ENCODE peak calls at places on chromosomes 2 and 18, in four cellular contexts. W, U, G and N are unnamed samples.

GRCh38 chr2:231512222-231512621 is 18.0 kb downstream of the NMUR1 start:
- DNase-seq in W (peak), U (peak), G (no peak), N (no peak)

GRCh38 chr2:70143314-70144150 is 47.3 kb downstream of the C2orf42 start:
- DNase-seq in W (peak), U (peak), G (peak), N (no peak)

GRCh38 chr2:219209236-219209635 is 2.7 kb downstream of the ZFAND2B start:
- DNase-seq in W (no peak), U (no peak), G (no peak), N (no peak)

GRCh38 chr2:238950551-238950950 is 102.7 kb downstream of the TWIST2 start:
- DNase-seq in W (peak), U (no peak), G (no peak), N (no peak)

GRCh38 chr2:1688859-1689258 is 55.5 kb downstream of the PXDN start:
- DNase-seq in W (no peak), U (no peak), G (no peak), N (no peak)

GRCh38 chr2:162153608-162154224 is 1.7 kb upstream of the GCG start:
- DNase-seq in W (no peak), U (peak), G (peak), N (peak)

GRCh38 chr2:230067990-230068657 is 600 bp downstream of the SLC16A14 start:
- DNase-seq in W (peak), U (peak), G (peak), N (peak)

GRCh38 chr18:33746261-33746660 is 168.2 kb downstream of the ASXL3 start:
- DNase-seq in W (no peak), U (no peak), G (no peak), N (no peak)

GRCh38 chr18:1078301-1078700 is 173.6 kb downstream of the ADCYAP1 start:
- DNase-seq in W (no peak), U (no peak), G (no peak), N (no peak)

GRCh38 chr2:235848055-235848454 is 320.1 kb downstream of the GBX2 start:
- DNase-seq in W (no peak), U (no peak), G (no peak), N (no peak)

GRCh38 chr2:218733615-218734021 is 23.0 kb downstream of the TTLL4 start:
- DNase-seq in W (peak), U (peak), G (no peak), N (peak)

GRCh38 chr2:111905990-111906735 is 7.8 kb downstream of the MERTK start:
- DNase-seq in W (no peak), U (no peak), G (no peak), N (no peak)

GRCh38 chr2:239263937-239264837 is 136.6 kb downstream of the HDAC4 start:
- DNase-seq in W (no peak), U (peak), G (peak), N (no peak)

GRCh38 chr2:108215794-108216211 is 24.0 kb upstream of the SULT1C3 start:
- DNase-seq in W (peak), U (peak), G (no peak), N (peak)

GRCh38 chr2:119290859-119291587 is 67.4 kb downstream of the STEAP3 start:
- DNase-seq in W (no peak), U (peak), G (peak), N (peak)

GRCh38 chr2:196725218-196725617 is 74.3 kb downstream of the GTF3C3 start:
- DNase-seq in W (no peak), U (no peak), G (no peak), N (no peak)

GRCh38 chr2:10000541-10000940 is 42.8 kb upstream of the KLF11 start:
- DNase-seq in W (peak), U (no peak), G (no peak), N (no peak)

GRCh38 chr2:179543361-179543901 is 278.8 kb upstream of the SESTD1 start:
- DNase-seq in W (no peak), U (no peak), G (no peak), N (no peak)

GRCh38 chr2:173664520-173664919 is 300.7 kb downstream of the SP3 start:
- DNase-seq in W (no peak), U (no peak), G (no peak), N (no peak)

GRCh38 chr2:71001592-71002570 is 7.2 kb upstream of the TEX261 start:
- DNase-seq in W (no peak), U (no peak), G (no peak), N (peak)

GRCh38 chr2:64963719-64964118 is 25.5 kb upstream of the SLC1A4 start:
- DNase-seq in W (no peak), U (no peak), G (no peak), N (no peak)

GRCh38 chr2:205883026-205883425 is 200.7 kb downstream of the NRP2 start:
- DNase-seq in W (no peak), U (no peak), G (no peak), N (no peak)

GRCh38 chr2:133324150-133324561 is 244.1 kb downstream of the NCKAP5 start:
- DNase-seq in W (no peak), U (peak), G (no peak), N (no peak)

GRCh38 chr2:163157891-163158511 is 319.4 kb upstream of the KCNH7 start:
- DNase-seq in W (no peak), U (peak), G (no peak), N (no peak)

GRCh38 chr2:188522517-188522916 is 230.8 kb downstream of the GULP1 start:
- DNase-seq in W (no peak), U (peak), G (no peak), N (no peak)

GRCh38 chr2:234818937-234819336 is 132.9 kb upstream of the SH3BP4 start:
- DNase-seq in W (no peak), U (no peak), G (no peak), N (no peak)

GRCh38 chr2:238868616-238869292 is 20.9 kb downstream of the TWIST2 start:
- DNase-seq in W (peak), U (peak), G (no peak), N (no peak)

GRCh38 chr2:18413794-18414396 is 146.6 kb downstream of the RDH14 start:
- DNase-seq in W (no peak), U (peak), G (no peak), N (no peak)

GRCh38 chr2:241034490-241035141 is 36.2 kb downstream of the SNED1 start:
- DNase-seq in W (no peak), U (no peak), G (no peak), N (no peak)

GRCh38 chr2:46943881-46944798 is 28.5 kb upstream of the MCFD2 start:
- DNase-seq in W (no peak), U (no peak), G (peak), N (peak)

GRCh38 chr2:216012133-216012829 is 1.1 kb downstream of the MREG start:
- DNase-seq in W (no peak), U (no peak), G (no peak), N (no peak)
- TF ChIP-seq CTCF in W (no peak), U (peak), G (no peak), N (no peak)

GRCh38 chr18:35605686-35606417 is 24.3 kb downstream of the GALNT1 start:
- DNase-seq in W (no peak), U (peak), G (no peak), N (no peak)

GRCh38 chr18:35610724-35611123 is 29.2 kb downstream of the GALNT1 start:
- DNase-seq in W (no peak), U (no peak), G (no peak), N (no peak)

GRCh38 chr18:35609236-35609635 is 27.7 kb downstream of the GALNT1 start:
- DNase-seq in W (no peak), U (no peak), G (no peak), N (no peak)

GRCh38 chr18:35611518-35611917 is 30.0 kb downstream of the GALNT1 start:
- DNase-seq in W (no peak), U (peak), G (no peak), N (no peak)

DNA sequence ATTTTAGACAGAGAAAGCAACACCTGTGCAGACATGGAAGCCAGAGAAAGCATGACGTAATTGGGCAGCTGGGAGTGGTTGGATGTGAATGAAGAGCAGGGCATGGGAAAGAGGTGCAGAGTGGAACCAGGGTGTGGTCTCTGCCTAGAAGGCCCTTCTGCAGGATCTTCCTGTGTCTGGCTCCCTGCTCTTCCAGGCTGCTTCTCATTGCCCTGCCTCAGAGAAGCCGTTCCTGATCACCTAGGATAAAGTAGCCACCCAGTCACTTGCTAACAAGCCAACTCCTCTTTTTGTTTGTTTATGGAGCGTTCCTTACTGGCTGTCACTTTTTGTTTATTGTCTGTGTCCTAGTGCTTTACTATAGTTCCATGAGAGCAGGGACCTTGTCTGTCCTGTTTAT is 28.5 kb downstream of the GALNT1 start:
- DNase-seq in W (no peak), U (no peak), G (no peak), N (no peak)
- TF ChIP-seq CTCF in W (no peak), U (no peak), G (no peak), N (no peak)

DNA sequence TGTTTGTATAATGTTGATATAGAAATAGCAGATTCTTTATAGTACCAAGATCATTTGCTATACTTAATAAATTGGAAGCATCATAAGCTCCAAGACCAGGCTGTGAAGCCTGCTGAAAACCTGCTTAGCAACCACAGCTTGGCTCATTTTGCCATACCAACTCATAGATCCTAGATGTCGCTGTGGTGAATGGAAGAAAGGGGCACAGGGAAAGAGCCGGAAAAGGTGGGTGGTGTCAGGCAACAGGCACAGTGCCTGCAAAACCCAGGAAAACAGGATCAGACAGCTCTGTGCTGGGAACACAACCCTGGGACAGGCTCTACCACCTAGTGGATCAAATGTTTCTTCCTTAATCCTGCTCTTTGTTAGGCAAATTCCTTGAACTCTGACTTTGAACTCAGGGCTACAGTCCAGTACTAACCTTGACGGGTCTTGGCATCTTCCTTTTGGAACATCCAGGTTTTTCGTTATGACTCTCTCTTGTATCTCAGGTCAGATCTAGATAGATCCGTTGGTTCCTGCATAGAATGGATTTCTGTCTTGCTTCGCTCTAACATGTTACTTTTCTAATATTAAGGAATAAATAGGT is 31.6 kb downstream of the TWSG1 start:
- DNase-seq in W (no peak), U (peak), G (no peak), N (no peak)
- TF ChIP-seq CTCF in W (peak), U (peak), G (no peak), N (no peak)

GRCh38 chr2:212843409-212844199 is 305.0 kb upstream of the ERBB4 start:
- DNase-seq in W (no peak), U (peak), G (no peak), N (no peak)

GRCh38 chr2:212842544-212843185 is 304.1 kb upstream of the ERBB4 start:
- DNase-seq in W (no peak), U (peak), G (no peak), N (no peak)

GRCh38 chr2:212845941-212846340 is 305.5 kb downstream of the IKZF2 start:
- DNase-seq in W (no peak), U (no peak), G (no peak), N (no peak)

GRCh38 chr2:212841426-212841825 is 302.8 kb upstream of the ERBB4 start:
- DNase-seq in W (no peak), U (no peak), G (no peak), N (no peak)
- TF ChIP-seq CTCF in W (no peak), U (no peak), G (no peak), N (no peak)

GRCh38 chr2:127040169-127040568 is 66.8 kb downstream of the BIN1 start:
- DNase-seq in W (no peak), U (no peak), G (no peak), N (no peak)

GRCh38 chr2:127039387-127040031 is 67.4 kb downstream of the BIN1 start:
- DNase-seq in W (no peak), U (no peak), G (no peak), N (peak)

GRCh38 chr2:127043367-127044164 is 63.4 kb downstream of the BIN1 start:
- DNase-seq in W (no peak), U (no peak), G (no peak), N (no peak)

GRCh38 chr2:127044165-127044718 is 62.7 kb downstream of the BIN1 start:
- DNase-seq in W (no peak), U (no peak), G (no peak), N (no peak)

GRCh38 chr2:127041259-127041970 is 65.5 kb downstream of the BIN1 start:
- DNase-seq in W (no peak), U (no peak), G (no peak), N (peak)
- TF ChIP-seq CTCF in W (no peak), U (no peak), G (no peak), N (no peak)

GRCh38 chr2:44009136-44009744 is 13.5 kb upstream of the LRPPRC start:
- DNase-seq in W (no peak), U (no peak), G (no peak), N (no peak)
- TF ChIP-seq CTCF in W (no peak), U (no peak), G (no peak), N (no peak)

GRCh38 chr18:39841133-39842041 is 2113.6 kb upstream of the PIK3C3 start:
- DNase-seq in W (peak), U (peak), G (no peak), N (peak)
- TF ChIP-seq CTCF in W (no peak), U (peak), G (no peak), N (no peak)

GRCh38 chr2:100919316-100919715 is 82.8 kb upstream of the RPL31 start:
- DNase-seq in W (no peak), U (no peak), G (no peak), N (peak)
- TF ChIP-seq CTCF in W (no peak), U (peak), G (peak), N (no peak)